ENCODE peak calls at places on chromosomes 4 and X, in six cellular contexts. J is posterior vena cava, E is psoas muscle, H is cerebellum, U is mesothelial cell of epicardium, I is skeletal muscle cell. W is an unnamed sample.

GRCh38 chr4:1080961-1081688 is 32.2 kb downstream of the RNF212 start:
- DNase-seq in J (peak), E (no peak), H (no peak), U (no peak), I (peak), W (no peak)

GRCh38 chr4:77146426-77147399 is 10.3 kb upstream of the CCNG2 start:
- DNase-seq in J (no peak), E (no peak), H (no peak), U (no peak), I (no peak), W (no peak)

GRCh38 chrX:40197071-40197470 is 99.3 kb upstream of the BCOR start:
- DNase-seq in J (peak), E (no peak), H (no peak), U (no peak), I (no peak), W (no peak)

GRCh38 chr4:169791527-169792156 is 33.9 kb upstream of the HPF1 start:
- DNase-seq in J (no peak), E (peak), H (peak), U (peak), I (peak), W (peak)

GRCh38 chr4:48421101-48421500 is 62.0 kb upstream of the SLC10A4 start:
- DNase-seq in J (no peak), E (no peak), H (no peak), U (no peak), I (no peak), W (no peak)

GRCh38 chrX:17944833-17945497 is 83.9 kb upstream of the RAI2 start:
- DNase-seq in J (no peak), E (no peak), H (no peak), U (no peak), I (no peak), W (no peak)

GRCh38 chrX:152343306-152343705 is 107.8 kb downstream of the GABRA3 start:
- DNase-seq in J (no peak), E (no peak), H (no peak), U (no peak), I (no peak), W (no peak)

GRCh38 chrX:54042609-54043010 is 1.7 kb downstream of the PHF8 start:
- DNase-seq in J (peak), E (peak), H (peak), U (no peak), I (no peak), W (peak)

GRCh38 chr4:182929296-182929695 is 12.1 kb upstream of the DCTD start:
- DNase-seq in J (no peak), E (no peak), H (no peak), U (no peak), I (peak), W (peak)

GRCh38 chr4:10731690-10732089 is 47.1 kb upstream of the CLNK start:
- DNase-seq in J (no peak), E (no peak), H (no peak), U (no peak), I (no peak), W (no peak)

GRCh38 chr4:98663226-98664006 is 5.0 kb upstream of the TSPAN5 start:
- DNase-seq in J (no peak), E (no peak), H (no peak), U (no peak), I (no peak), W (no peak)

GRCh38 chr4:17781072-17781830 is at the start of gene FAM184B:
- DNase-seq in J (no peak), E (peak), H (peak), U (peak), I (no peak), W (no peak)

GRCh38 chr4:61605971-61606370 is 405.8 kb downstream of the ADGRL3 start:
- DNase-seq in J (no peak), E (no peak), H (no peak), U (no peak), I (no peak), W (no peak)

GRCh38 chrX:34881671-34882070 is 60.9 kb upstream of the FAM47B start:
- DNase-seq in J (no peak), E (no peak), H (no peak), U (no peak), I (no peak), W (no peak)

GRCh38 chr4:8115916-8116315 is 42.7 kb downstream of the ABLIM2 start:
- DNase-seq in J (peak), E (peak), H (no peak), U (no peak), I (no peak), W (no peak)

GRCh38 chrX:123854329-123854728 is 5.5 kb upstream of the XIAP start:
- DNase-seq in J (no peak), E (no peak), H (no peak), U (no peak), I (no peak), W (no peak)

GRCh38 chrX:13220916-13221315 is 98.9 kb downstream of the ATXN3L start:
- DNase-seq in J (no peak), E (no peak), H (no peak), U (no peak), I (peak), W (no peak)

GRCh38 chr4:81096566-81096965 is 66.1 kb downstream of the BMP3 start:
- DNase-seq in J (no peak), E (no peak), H (no peak), U (no peak), I (no peak), W (no peak)

GRCh38 chrX:11380187-11380586 is 87.0 kb downstream of the AMELX start:
- DNase-seq in J (no peak), E (no peak), H (no peak), U (no peak), I (no peak), W (no peak)